ENCODE peak calls at places on chromosomes 12 and 14, in seven cellular contexts. T is lung; L is EH; X is RWPE1; I is stimulated activated CD8-positive, alpha-beta memory T cell treated with anti-CD3 and anti-CD28 coated beads, Interleukin-2, amount 100 ng/mL, for 1 hour; Z is cortex of kidney; V is AG09309. C is an unnamed sample.
A peak's percentile ranks its signal among the peaks of the same experiment; 100 is the strongest.

GRCh38 chr12:54173906-54174471 is 14.8 kb downstream of the SMUG1 start:
- DNase-seq in L (no peak), I (no peak), Z (no peak), X (no peak), T (no peak), V (no peak), C (no peak)

GRCh38 chr12:116443706-116444589 is 115.2 kb upstream of the MAP1LC3B2 start:
- DNase-seq in X (no peak), I (no peak), L (no peak), V (no peak), T (no peak), Z (no peak), C (no peak)

GRCh38 chr14:22479781-22480464 is 109.1 kb downstream of the DAD1 start:
- DNase-seq in Z (no peak), L (peak; percentile 33), X (no peak), T (no peak), I (no peak), V (no peak), C (no peak)

GRCh38 chr12:101564912-101565311 is 29.9 kb upstream of the MYBPC1 start:
- DNase-seq in I (no peak), X (no peak), L (peak; percentile 3), V (no peak), T (no peak), Z (no peak), C (no peak)

GRCh38 chr12:92039048-92039447 is 106.6 kb downstream of the BTG1 start:
- DNase-seq in V (no peak), Z (no peak), T (no peak), L (no peak), I (no peak), X (no peak), C (no peak)

GRCh38 chr12:50129297-50129696 is 17.3 kb downstream of the COX14 start:
- DNase-seq in V (no peak), T (no peak), Z (no peak), X (no peak), I (no peak), L (no peak), C (no peak)

GRCh38 chr14:81767266-81767987 is 233.8 kb upstream of the SEL1L start:
- DNase-seq in Z (no peak), L (no peak), X (no peak), V (no peak), T (no peak), I (no peak), C (no peak)

GRCh38 chr12:91023326-91024004 is 18.7 kb upstream of the EPYC start:
- DNase-seq in V (peak; percentile 46), X (peak; percentile 9), Z (no peak), T (no peak), L (peak; percentile 87), I (no peak), C (no peak)

GRCh38 chr14:103123128-103123633 is at the start of gene TNFAIP2:
- DNase-seq in T (peak; percentile 63), X (no peak), I (no peak), L (peak; percentile 51), Z (no peak), V (no peak), C (no peak)

GRCh38 chr14:61409782-61410181 is 88.4 kb downstream of the PRKCH start:
- DNase-seq in L (no peak), X (no peak), Z (no peak), V (no peak), T (no peak), I (no peak), C (no peak)

GRCh38 chr14:104970231-104971068 is 7.7 kb downstream of the AHNAK2 start:
- DNase-seq in X (peak; percentile 79), L (peak; percentile 92), V (peak; percentile 55), Z (no peak), T (peak; percentile 61), I (no peak), C (peak; percentile 46)

GRCh38 chr14:32382704-32383103 is 53.6 kb downstream of the AKAP6 start:
- DNase-seq in I (no peak), T (no peak), V (no peak), L (peak; percentile 48), X (peak; percentile 23), Z (no peak), C (no peak)

GRCh38 chr14:95364481-95365209 is 44.9 kb upstream of the CLMN start:
- DNase-seq in L (no peak), I (no peak), Z (no peak), V (no peak), T (no peak), X (no peak), C (no peak)

GRCh38 chr12:59660148-59660547 is 64.3 kb downstream of the SLC16A7 start:
- DNase-seq in X (no peak), T (no peak), V (no peak), I (no peak), L (no peak), Z (no peak), C (no peak)

GRCh38 chr14:20698018-20698329 is 9.4 kb downstream of the ANG start:
- DNase-seq in V (no peak), X (no peak), I (no peak), L (no peak), Z (no peak), T (no peak), C (no peak)

GRCh38 chr12:112908548-112908947 is 1.8 kb downstream of the OAS1 start:
- DNase-seq in I (no peak), X (no peak), L (no peak), T (no peak), V (no peak), Z (no peak), C (no peak)

GRCh38 chr12:18747960-18748359 is 10.0 kb downstream of the CAPZA3 start:
- DNase-seq in V (peak; percentile 96), T (no peak), L (peak; percentile 98), Z (no peak), X (peak; percentile 2), I (no peak), C (no peak)

GRCh38 chr12:120847392-120848157 is 56.6 kb downstream of the SPPL3 start:
- DNase-seq in Z (no peak), T (no peak), V (no peak), L (peak; percentile 25), I (no peak), X (no peak), C (no peak)

GRCh38 chr12:104025771-104026170 is 24.2 kb downstream of the GLT8D2 start:
- DNase-seq in T (no peak), I (no peak), L (no peak), V (no peak), X (peak; percentile 13), Z (no peak), C (no peak)

GRCh38 chr14:81350344-81351096 is 49.6 kb downstream of the STON2 start:
- DNase-seq in I (no peak), V (no peak), Z (no peak), T (no peak), X (no peak), L (no peak), C (no peak)

GRCh38 chr12:11727133-11727664 is 77.7 kb downstream of the ETV6 start:
- DNase-seq in L (no peak), T (no peak), X (no peak), Z (no peak), I (no peak), V (no peak), C (no peak)

GRCh38 chr14:77707724-77708408 is at the start of the genes ALKBH1 and SLIRP:
- DNase-seq in L (peak; percentile 85), X (peak; percentile 89), Z (no peak), V (peak; percentile 13), T (peak; percentile 92), I (peak; percentile 72), C (peak; percentile 89)

GRCh38 chr14:69079188-69079742 is 73.7 kb downstream of the DCAF5 start:
- DNase-seq in V (no peak), L (peak; percentile 95), Z (no peak), T (no peak), X (peak; percentile 54), I (no peak), C (no peak)

GRCh38 chr12:23756416-23756815 is 193.1 kb downstream of the SOX5 start:
- DNase-seq in T (no peak), I (no peak), Z (no peak), X (no peak), L (no peak), V (no peak), C (no peak)

GRCh38 chr12:24661657-24662096 is 287.2 kb downstream of the BCAT1 start:
- DNase-seq in V (peak; percentile 37), T (peak; percentile 77), X (no peak), Z (no peak), I (no peak), L (peak; percentile 16), C (no peak)

GRCh38 chr14:54329082-54329695 is 67.6 kb upstream of the CDKN3 start:
- DNase-seq in Z (no peak), L (peak; percentile 72), V (peak; percentile 42), I (no peak), X (peak; percentile 63), T (peak; percentile 32), C (no peak)

GRCh38 chr14:30243805-30244204 is 315.2 kb upstream of the G2E3 start:
- DNase-seq in Z (no peak), T (no peak), L (peak; percentile 61), I (no peak), V (peak; percentile 34), X (peak; percentile 81), C (no peak)